ENCODE peak calls at places on chromosomes 2 and 18, in eight cellular contexts. P is GM12865; N is A549; X is activated CD8-positive, alpha-beta memory T cell treated with anti-CD3 and anti-CD28 coated beads for 1 hour; B is Peyer's patch; Y is right lobe of liver; Q is naive B cell; E is NCI-H1105 treated with DMSO at 0.1 percent for 48 hours. D is an unnamed sample.

GRCh38 chr2:191845248-191845715 is 1.6 kb downstream of the CAVIN2 start:
- DNase-seq in P (no peak), N (no peak), X (no peak), B (no peak), Y (no peak), Q (no peak), E (no peak), D (no peak)

GRCh38 chr2:47190188-47190818 is 35.2 kb upstream of the STPG4 start:
- DNase-seq in P (no peak), N (no peak), X (no peak), B (no peak), Y (no peak), Q (no peak), E (no peak), D (no peak)

GRCh38 chr2:33091541-33092123 is 144.9 kb downstream of the LTBP1 start:
- DNase-seq in P (no peak), N (no peak), X (no peak), B (no peak), Y (no peak), Q (no peak), E (no peak), D (no peak)

GRCh38 chr2:205270689-205271088 is 411.6 kb upstream of the NRP2 start:
- DNase-seq in P (no peak), N (no peak), X (no peak), B (no peak), Y (no peak), Q (no peak), E (no peak), D (no peak)

GRCh38 chr2:105156166-105156565 is 85.4 kb upstream of the GPR45 start:
- DNase-seq in P (no peak), N (no peak), X (no peak), B (no peak), Y (no peak), Q (no peak), E (no peak), D (no peak)

GRCh38 chr18:45951021-45951714 is 16.0 kb downstream of the EPG5 start:
- DNase-seq in P (no peak), N (no peak), X (no peak), B (no peak), Y (no peak), Q (no peak), E (no peak), D (no peak)

GRCh38 chr2:55519908-55520885 is 679 bp downstream of the CFAP36 start:
- DNase-seq in P (peak), N (peak), X (no peak), B (peak), Y (peak), Q (peak), E (peak), D (peak)

GRCh38 chr18:58605027-58606020 is 23.6 kb downstream of the ALPK2 start:
- DNase-seq in P (peak), N (no peak), X (no peak), B (no peak), Y (no peak), Q (no peak), E (no peak), D (peak)

GRCh38 chr2:168811670-168812069 is 9.2 kb downstream of the NOSTRIN start:
- DNase-seq in P (no peak), N (no peak), X (no peak), B (no peak), Y (no peak), Q (no peak), E (no peak), D (no peak)

GRCh38 chr2:209642146-209642815 is 129.4 kb upstream of the UNC80 start:
- DNase-seq in P (no peak), N (no peak), X (no peak), B (no peak), Y (no peak), Q (no peak), E (no peak), D (no peak)

GRCh38 chr2:61011649-61012048 is 5.9 kb upstream of the PEX13 start:
- DNase-seq in P (no peak), N (no peak), X (no peak), B (no peak), Y (no peak), Q (no peak), E (no peak), D (no peak)

GRCh38 chr2:158381205-158381604 is 75.3 kb downstream of the CCDC148 start:
- DNase-seq in P (no peak), N (no peak), X (no peak), B (no peak), Y (no peak), Q (no peak), E (no peak), D (no peak)

GRCh38 chr2:54634564-54635511 is 88.6 kb upstream of the EML6 start:
- DNase-seq in P (peak), N (peak), X (no peak), B (peak), Y (no peak), Q (peak), E (no peak), D (peak)

GRCh38 chr2:160522951-160523700 is 29.5 kb upstream of the RBMS1 start:
- DNase-seq in P (no peak), N (no peak), X (no peak), B (no peak), Y (no peak), Q (no peak), E (no peak), D (no peak)

GRCh38 chr18:61838521-61838920 is 54.3 kb downstream of the RNF152 start:
- DNase-seq in P (no peak), N (no peak), X (no peak), B (no peak), Y (no peak), Q (no peak), E (no peak), D (no peak)

GRCh38 chr18:50494569-50494968 is 65.3 kb upstream of the MAPK4 start:
- DNase-seq in P (no peak), N (no peak), X (no peak), B (no peak), Y (no peak), Q (no peak), E (no peak), D (no peak)

GRCh38 chr2:187718092-187718491 is 163.9 kb upstream of the TFPI start:
- DNase-seq in P (no peak), N (no peak), X (no peak), B (no peak), Y (no peak), Q (no peak), E (no peak), D (no peak)

GRCh38 chr2:240339411-240340360 is 95.8 kb upstream of the GPC1 start:
- DNase-seq in P (no peak), N (no peak), X (no peak), B (no peak), Y (no peak), Q (no peak), E (no peak), D (no peak)

GRCh38 chr2:149732001-149732685 is 144.6 kb upstream of the MMADHC start:
- DNase-seq in P (no peak), N (peak), X (no peak), B (no peak), Y (no peak), Q (no peak), E (no peak), D (no peak)

GRCh38 chr2:142983174-142983573 is 105.7 kb downstream of the KYNU start:
- DNase-seq in P (peak), N (no peak), X (no peak), B (no peak), Y (no peak), Q (no peak), E (no peak), D (no peak)

GRCh38 chr2:143807677-143808076 is 678.5 kb downstream of the ARHGAP15 start:
- DNase-seq in P (no peak), N (no peak), X (no peak), B (no peak), Y (no peak), Q (no peak), E (no peak), D (no peak)

D was measured in CD4-positive, CD25-positive, alpha-beta regulatory T cell.